ENCODE peak calls at places on chromosomes 7 and 10, in six cellular contexts. One of them, this sample, is unnamed.

GRCh38 chr7:55048221-55048859 is 29.5 kb downstream of the EGFR start:
- DNase-seq in activated T-cell treated with anti-CD3 and anti-CD28 coated beads, Interleukin-2, amount 50 U/mL, for 72 hours: no peak
- DNase-seq in activated CD8-positive, alpha-beta memory T cell treated with anti-CD3 and anti-CD28 coated beads, Interleukin-2, amount 50 U/mL, for 4 hours: no peak
- DNase-seq in 8988T: no peak
- DNase-seq in EL: no peak
- DNase-seq in AG20443: no peak
- DNase-seq in this sample: no peak

GRCh38 chr7:92332782-92333181 is 87.0 kb downstream of the ANKIB1 start:
- DNase-seq in activated T-cell treated with anti-CD3 and anti-CD28 coated beads, Interleukin-2, amount 50 U/mL, for 72 hours: no peak
- DNase-seq in activated CD8-positive, alpha-beta memory T cell treated with anti-CD3 and anti-CD28 coated beads, Interleukin-2, amount 50 U/mL, for 4 hours: no peak
- DNase-seq in 8988T: no peak
- DNase-seq in EL: no peak
- DNase-seq in AG20443: no peak
- DNase-seq in this sample: no peak

GRCh38 chr10:11430421-11431275 is 180.8 kb downstream of the USP6NL start:
- DNase-seq in activated T-cell treated with anti-CD3 and anti-CD28 coated beads, Interleukin-2, amount 50 U/mL, for 72 hours: no peak
- DNase-seq in activated CD8-positive, alpha-beta memory T cell treated with anti-CD3 and anti-CD28 coated beads, Interleukin-2, amount 50 U/mL, for 4 hours: no peak
- DNase-seq in 8988T: no peak
- DNase-seq in EL: no peak
- DNase-seq in AG20443: no peak
- DNase-seq in this sample: no peak

GRCh38 chr7:23960361-23960760 is 250.3 kb downstream of the STK31 start:
- DNase-seq in activated T-cell treated with anti-CD3 and anti-CD28 coated beads, Interleukin-2, amount 50 U/mL, for 72 hours: no peak
- DNase-seq in activated CD8-positive, alpha-beta memory T cell treated with anti-CD3 and anti-CD28 coated beads, Interleukin-2, amount 50 U/mL, for 4 hours: no peak
- DNase-seq in 8988T: no peak
- DNase-seq in EL: no peak
- DNase-seq in AG20443: no peak
- DNase-seq in this sample: no peak

GRCh38 chr10:131901181-131901829 is 497 bp downstream of the PPP2R2D start:
- DNase-seq in activated T-cell treated with anti-CD3 and anti-CD28 coated beads, Interleukin-2, amount 50 U/mL, for 72 hours: peak
- DNase-seq in activated CD8-positive, alpha-beta memory T cell treated with anti-CD3 and anti-CD28 coated beads, Interleukin-2, amount 50 U/mL, for 4 hours: peak
- DNase-seq in 8988T: no peak
- DNase-seq in EL: peak
- DNase-seq in AG20443: peak
- DNase-seq in this sample: peak

GRCh38 chr7:78370931-78371330 is 572.4 kb downstream of the PHTF2 start:
- DNase-seq in activated T-cell treated with anti-CD3 and anti-CD28 coated beads, Interleukin-2, amount 50 U/mL, for 72 hours: no peak
- DNase-seq in activated CD8-positive, alpha-beta memory T cell treated with anti-CD3 and anti-CD28 coated beads, Interleukin-2, amount 50 U/mL, for 4 hours: no peak
- DNase-seq in 8988T: no peak
- DNase-seq in EL: no peak
- DNase-seq in AG20443: no peak
- DNase-seq in this sample: no peak

GRCh38 chr7:143398616-143399015 is 10.0 kb downstream of the EPHA1 start:
- DNase-seq in activated T-cell treated with anti-CD3 and anti-CD28 coated beads, Interleukin-2, amount 50 U/mL, for 72 hours: no peak
- DNase-seq in activated CD8-positive, alpha-beta memory T cell treated with anti-CD3 and anti-CD28 coated beads, Interleukin-2, amount 50 U/mL, for 4 hours: no peak
- DNase-seq in 8988T: no peak
- DNase-seq in EL: no peak
- DNase-seq in AG20443: no peak
- DNase-seq in this sample: no peak

GRCh38 chr7:135385209-135385608 is 124.7 kb downstream of the CNOT4 start:
- DNase-seq in activated T-cell treated with anti-CD3 and anti-CD28 coated beads, Interleukin-2, amount 50 U/mL, for 72 hours: no peak
- DNase-seq in activated CD8-positive, alpha-beta memory T cell treated with anti-CD3 and anti-CD28 coated beads, Interleukin-2, amount 50 U/mL, for 4 hours: no peak
- DNase-seq in 8988T: no peak
- DNase-seq in EL: no peak
- DNase-seq in AG20443: no peak
- DNase-seq in this sample: peak

GRCh38 chr10:287814-288213 is 152.6 kb downstream of the ZMYND11 start:
- DNase-seq in activated T-cell treated with anti-CD3 and anti-CD28 coated beads, Interleukin-2, amount 50 U/mL, for 72 hours: no peak
- DNase-seq in activated CD8-positive, alpha-beta memory T cell treated with anti-CD3 and anti-CD28 coated beads, Interleukin-2, amount 50 U/mL, for 4 hours: no peak
- DNase-seq in 8988T: no peak
- DNase-seq in EL: peak
- DNase-seq in AG20443: no peak
- DNase-seq in this sample: peak

GRCh38 chr7:150811-151221 is 41.6 kb upstream of the FAM20C start:
- DNase-seq in activated T-cell treated with anti-CD3 and anti-CD28 coated beads, Interleukin-2, amount 50 U/mL, for 72 hours: no peak
- DNase-seq in activated CD8-positive, alpha-beta memory T cell treated with anti-CD3 and anti-CD28 coated beads, Interleukin-2, amount 50 U/mL, for 4 hours: no peak
- DNase-seq in 8988T: no peak
- DNase-seq in EL: no peak
- DNase-seq in AG20443: no peak
- DNase-seq in this sample: no peak

GRCh38 chr7:82406937-82407336 is 36.6 kb downstream of the CACNA2D1 start:
- DNase-seq in activated T-cell treated with anti-CD3 and anti-CD28 coated beads, Interleukin-2, amount 50 U/mL, for 72 hours: no peak
- DNase-seq in activated CD8-positive, alpha-beta memory T cell treated with anti-CD3 and anti-CD28 coated beads, Interleukin-2, amount 50 U/mL, for 4 hours: no peak
- DNase-seq in 8988T: no peak
- DNase-seq in EL: no peak
- DNase-seq in AG20443: no peak
- DNase-seq in this sample: no peak

GRCh38 chr7:45061352-45061751 is 27.4 kb downstream of the NACAD start:
- DNase-seq in activated T-cell treated with anti-CD3 and anti-CD28 coated beads, Interleukin-2, amount 50 U/mL, for 72 hours: no peak
- DNase-seq in activated CD8-positive, alpha-beta memory T cell treated with anti-CD3 and anti-CD28 coated beads, Interleukin-2, amount 50 U/mL, for 4 hours: no peak
- DNase-seq in 8988T: no peak
- DNase-seq in EL: no peak
- DNase-seq in AG20443: no peak
- DNase-seq in this sample: no peak

GRCh38 chr7:99389772-99390171 is 15.2 kb downstream of the ARPC1B start:
- DNase-seq in activated T-cell treated with anti-CD3 and anti-CD28 coated beads, Interleukin-2, amount 50 U/mL, for 72 hours: no peak
- DNase-seq in activated CD8-positive, alpha-beta memory T cell treated with anti-CD3 and anti-CD28 coated beads, Interleukin-2, amount 50 U/mL, for 4 hours: no peak
- DNase-seq in 8988T: no peak
- DNase-seq in EL: no peak
- DNase-seq in AG20443: no peak
- DNase-seq in this sample: no peak

This sample was measured in fibroblast of pulmonary artery.